ENCODE peak calls at places on chromosomes 4 and X, in nine cellular contexts. Z is ELR; E is EH; U is stimulated activated CD4-positive, alpha-beta T cell treated with anti-CD3 and anti-CD28 coated beads, Interleukin-1b, Interleukin-23, amount 100 ng/mL, for 24 hours; W is esophagus squamous epithelium; G is right atrium auricular region; B is sciatic nerve; V is NCI-H2029 treated with DMSO at 0.1 percent for 48 hours; I is kidney glomerular epithelial cell. M is an unnamed sample.

GRCh38 chr4:186392017-186392416 is 126.0 kb downstream of the F11 start:
- DNase-seq in V (no peak), Z (no peak), I (no peak), U (no peak), E (no peak), G (no peak), B (no peak), W (no peak), M (no peak)

GRCh38 chrX:10483191-10483808 is 137.1 kb downstream of the MID1 start:
- DNase-seq in E (peak), Z (no peak), W (no peak), B (no peak), I (peak), G (peak), V (no peak), U (no peak), M (no peak)

GRCh38 chr4:6472387-6473263 is at the start of gene PPP2R2C:
- DNase-seq in Z (no peak), G (peak), U (no peak), I (no peak), V (no peak), W (no peak), E (no peak), B (peak), M (no peak)

GRCh38 chrX:39480966-39481365 is 616.8 kb downstream of the BCOR start:
- DNase-seq in G (no peak), V (no peak), I (no peak), Z (no peak), E (no peak), U (no peak), B (no peak), W (no peak), M (no peak)

GRCh38 chr4:156497486-156497885 is 474.1 kb downstream of the PDGFC start:
- DNase-seq in I (no peak), Z (no peak), V (no peak), B (no peak), W (no peak), G (no peak), U (no peak), E (no peak), M (no peak)

GRCh38 chrX:15631637-15632036 is 30.9 kb upstream of the ACE2 start:
- DNase-seq in B (no peak), G (no peak), E (no peak), W (no peak), I (no peak), U (no peak), Z (no peak), V (no peak), M (no peak)

GRCh38 chr4:128249787-128250668 is 37.6 kb downstream of the PGRMC2 start:
- DNase-seq in U (no peak), E (no peak), Z (peak), G (no peak), W (no peak), V (no peak), B (no peak), I (no peak), M (no peak)

GRCh38 chrX:100662791-100663190 is 18.8 kb downstream of the SRPX2 start:
- DNase-seq in B (no peak), E (no peak), W (no peak), U (no peak), V (no peak), Z (peak), G (no peak), I (no peak), M (no peak)

GRCh38 chr4:17236686-17237085 is 275.2 kb downstream of the QDPR start:
- DNase-seq in V (no peak), B (no peak), E (peak), W (no peak), I (no peak), Z (peak), G (no peak), U (no peak), M (no peak)

GRCh38 chr4:602559-602942 is 22.8 kb upstream of the PDE6B start:
- DNase-seq in Z (peak), V (peak), U (peak), G (peak), B (no peak), E (no peak), I (peak), W (no peak), M (no peak)

GRCh38 chr4:22179124-22179874 is 230.7 kb upstream of the KCNIP4 start:
- DNase-seq in E (peak), I (peak), Z (peak), U (no peak), G (no peak), B (no peak), W (no peak), V (no peak), M (no peak)

GRCh38 chr4:2936773-2937145 is 26.4 kb downstream of the NOP14 start:
- DNase-seq in Z (peak), E (peak), B (no peak), V (no peak), I (peak), U (no peak), G (no peak), W (no peak), M (no peak)

GRCh38 chr4:8818063-8818881 is 53.4 kb downstream of the HMX1 start:
- DNase-seq in U (no peak), W (no peak), B (peak), I (no peak), E (no peak), V (no peak), Z (no peak), G (peak), M (no peak)

GRCh38 chr4:2836391-2836859 is 7.2 kb upstream of the ADD1 start:
- DNase-seq in E (no peak), I (no peak), V (no peak), W (no peak), Z (no peak), G (no peak), U (no peak), B (peak), M (peak)

GRCh38 chrX:48467331-48467761 is 2.7 kb downstream of the SLC38A5 start:
- DNase-seq in U (no peak), V (no peak), W (no peak), Z (no peak), E (no peak), B (no peak), I (no peak), G (no peak), M (no peak)

GRCh38 chrX:49230500-49231232 is 2.5 kb downstream of the CACNA1F start:
- DNase-seq in V (no peak), E (no peak), W (peak), U (peak), B (peak), I (no peak), Z (no peak), G (peak), M (no peak)

GRCh38 chr4:24488399-24489164 is 95.8 kb downstream of the DHX15 start:
- DNase-seq in I (peak), B (peak), U (peak), E (peak), V (peak), W (no peak), G (peak), Z (peak), M (peak)

GRCh38 chrX:104310084-104310483 is 55.4 kb upstream of the ESX1 start:
- DNase-seq in U (no peak), G (no peak), W (no peak), E (peak), Z (peak), I (peak), B (no peak), V (no peak), M (no peak)

GRCh38 chrX:23901065-23901464 is 6.7 kb downstream of the APOO start:
- DNase-seq in W (no peak), I (peak), B (no peak), V (no peak), Z (peak), G (no peak), E (peak), U (no peak), M (no peak)

GRCh38 chrX:134026732-134027311 is 41.4 kb upstream of the GPC3 start:
- DNase-seq in U (peak), G (no peak), V (no peak), Z (peak), I (peak), W (no peak), B (peak), E (peak), M (peak)

GRCh38 chr4:30720021-30720655 is at the start of gene PCDH7:
- DNase-seq in U (no peak), W (no peak), E (peak), B (no peak), I (no peak), G (no peak), V (no peak), Z (peak), M (peak)

GRCh38 chr4:150591284-150591874 is 9.4 kb downstream of the MAB21L2 start:
- DNase-seq in W (no peak), V (no peak), G (no peak), B (no peak), Z (no peak), E (no peak), I (no peak), U (no peak), M (no peak)